ENCODE peak calls at places on chromosome 14, in seven cellular contexts. D, G, U, J, T, O and Z are unnamed samples.
A peak's percentile ranks its signal among the peaks of the same experiment; 100 is the strongest.

GRCh38 chr14:35682802-35683201 is 126.3 kb downstream of the RALGAPA1 start:
- DNase-seq in D (peak; percentile 60), G (peak; percentile 22), U (no peak), J (no peak), T (no peak), O (no peak), Z (peak; percentile 6)

GRCh38 chr14:75183225-75183624 is 6.8 kb upstream of the TMED10 start:
- DNase-seq in D (no peak), G (no peak), U (no peak), J (no peak), T (no peak), O (no peak), Z (no peak)

GRCh38 chr14:22556021-22556989 is 32.7 kb downstream of the DAD1 start:
- DNase-seq in D (peak; percentile 94), G (no peak), U (peak; percentile 95), J (no peak), T (peak; percentile 71), O (no peak), Z (peak; percentile 67)

GRCh38 chr14:89417111-89417468 is at the start of gene FOXN3:
- DNase-seq in D (peak; percentile 89), G (peak; percentile 96), U (peak; percentile 81), J (peak; percentile 93), T (peak; percentile 90), O (peak; percentile 92), Z (peak; percentile 98)

GRCh38 chr14:89826581-89826980 is 127.9 kb downstream of the EFCAB11 start:
- DNase-seq in D (peak; percentile 31), G (no peak), U (no peak), J (no peak), T (no peak), O (no peak), Z (peak; percentile 31)

GRCh38 chr14:33617154-33617553 is 333.7 kb downstream of the EGLN3 start:
- DNase-seq in D (peak; percentile 75), G (peak; percentile 18), U (no peak), J (peak; percentile 9), T (no peak), O (no peak), Z (peak; percentile 88)

GRCh38 chr14:70886421-70887206 is 20.6 kb upstream of the PCNX1 start:
- DNase-seq in D (no peak), G (no peak), U (no peak), J (no peak), T (no peak), O (no peak), Z (no peak)

GRCh38 chr14:20905661-20906060 is 14.5 kb downstream of the RNASE3 start:
- DNase-seq in D (no peak), G (no peak), U (no peak), J (no peak), T (no peak), O (no peak), Z (no peak)

GRCh38 chr14:72247896-72248295 is 315.7 kb downstream of the RGS6 start:
- DNase-seq in D (no peak), G (no peak), U (no peak), J (no peak), T (no peak), O (no peak), Z (no peak)

GRCh38 chr14:75252254-75252837 is 26.3 kb upstream of the FOS start:
- DNase-seq in D (peak; percentile 35), G (no peak), U (no peak), J (no peak), T (no peak), O (no peak), Z (no peak)

GRCh38 chr14:53715390-53715730 is 241.3 kb downstream of the BMP4 start:
- DNase-seq in D (peak; percentile 75), G (peak; percentile 64), U (no peak), J (no peak), T (no peak), O (no peak), Z (peak; percentile 88)

GRCh38 chr14:70188608-70189540 is at the start of gene SLC8A3:
- DNase-seq in D (peak; percentile 64), G (peak; percentile 59), U (no peak), J (peak; percentile 29), T (no peak), O (peak; percentile 80), Z (peak; percentile 67)

GRCh38 chr14:70887207-70888150 is 19.8 kb upstream of the PCNX1 start:
- DNase-seq in D (no peak), G (peak; percentile 71), U (no peak), J (no peak), T (no peak), O (no peak), Z (no peak)

GRCh38 chr14:105980224-105980623 is 453.8 kb downstream of the TMEM121 start:
- DNase-seq in D (peak; percentile 19), G (no peak), U (no peak), J (no peak), T (no peak), O (no peak), Z (no peak)

GRCh38 chr14:34623506-34623905 is 6.4 kb downstream of the SNX6 start:
- DNase-seq in D (no peak), G (no peak), U (no peak), J (no peak), T (no peak), O (no peak), Z (no peak)

GRCh38 chr14:102592969-102593840 is 756 bp downstream of the RCOR1 start:
- DNase-seq in D (peak; percentile 52), G (peak; percentile 82), U (peak; percentile 26), J (peak; percentile 37), T (peak; percentile 37), O (peak; percentile 60), Z (peak; percentile 73)

GRCh38 chr14:103348154-103348553 is 14.1 kb downstream of the EIF5 start:
- DNase-seq in D (no peak), G (peak; percentile 31), U (no peak), J (no peak), T (no peak), O (no peak), Z (no peak)

GRCh38 chr14:76867536-76868452 is 41.6 kb downstream of the LRRC74A start:
- DNase-seq in D (no peak), G (no peak), U (no peak), J (no peak), T (no peak), O (no peak), Z (no peak)